ENCODE peak calls at places on chromosomes 3 and 15, in four cellular contexts. U is CD8-positive, alpha-beta T cell; Q is neural crest cell; M is SK-N-SH. V is an unnamed sample.

GRCh38 chr15:38389924-38390542 is 63.9 kb upstream of the FAM98B start:
- DNase-seq in U (peak; percentile 44), M (peak; percentile 51), Q (peak; percentile 66), V (peak; percentile 59)

GRCh38 chr3:101868534-101869464 is 19.5 kb downstream of the NFKBIZ start:
- DNase-seq in M (no peak), Q (no peak), U (no peak), V (no peak)

GRCh38 chr15:25410649-25411048 is 28.2 kb downstream of the UBE3A start:
- DNase-seq in M (no peak), U (no peak), Q (no peak), V (no peak)

GRCh38 chr15:60272623-60273022 is 125.2 kb downstream of the ANXA2 start:
- DNase-seq in Q (no peak), M (no peak), U (no peak), V (no peak)

GRCh38 chr3:31981206-31982181 is at the start of the genes OSBPL10 and ZNF860:
- DNase-seq in Q (no peak), M (peak; percentile 74), U (no peak), V (peak; percentile 46)

GRCh38 chr15:67196672-67197363 is 57.6 kb downstream of the AAGAB start:
- DNase-seq in U (no peak), Q (no peak), M (no peak), V (no peak)

GRCh38 chr3:172341482-172342059 is 106.7 kb downstream of the GHSR start:
- DNase-seq in Q (no peak), U (no peak), M (peak; percentile 54), V (no peak)

GRCh38 chr3:114539525-114539924 is 245.7 kb downstream of the TIGIT start:
- DNase-seq in M (no peak), Q (no peak), U (no peak), V (no peak)

GRCh38 chr3:129621626-129622417 is 15.3 kb upstream of the PLXND1 start:
- DNase-seq in Q (no peak), M (peak; percentile 64), U (no peak), V (no peak)

GRCh38 chr3:123076496-123077418 is 9.9 kb downstream of the PDIA5 start:
- DNase-seq in M (peak; percentile 45), U (no peak), Q (no peak), V (no peak)

GRCh38 chr3:144189044-144189443 is 217.4 kb downstream of the DIPK2A start:
- DNase-seq in M (no peak), U (no peak), Q (no peak), V (no peak)

GRCh38 chr3:55607844-55608243 is 120.7 kb upstream of the WNT5A start:
- DNase-seq in U (no peak), M (no peak), Q (no peak), V (no peak)

GRCh38 chr15:77178421-77178820 is 107.5 kb upstream of the TSPAN3 start:
- DNase-seq in Q (no peak), M (no peak), U (no peak), V (no peak)

GRCh38 chr3:170644711-170645110 is 58.8 kb upstream of the SLC7A14 start:
- DNase-seq in Q (no peak), U (no peak), M (peak; percentile 44), V (no peak)

GRCh38 chr15:78302579-78302978 is 3.2 kb upstream of the SKIC8 start:
- DNase-seq in U (no peak), M (no peak), Q (no peak), V (no peak)

GRCh38 chr3:48700750-48701405 is 15.2 kb upstream of the NCKIPSD start:
- DNase-seq in U (no peak), M (no peak), Q (no peak), V (no peak)

GRCh38 chr3:17645074-17645698 is 97.2 kb downstream of the TBC1D5 start:
- DNase-seq in M (peak; percentile 28), Q (peak; percentile 25), U (no peak), V (no peak)

GRCh38 chr3:54621181-54621580 is 306.7 kb downstream of the LRTM1 start:
- DNase-seq in M (peak; percentile 78), Q (no peak), U (no peak), V (no peak)

GRCh38 chr3:155065537-155065936 is 14.6 kb upstream of the MME start:
- DNase-seq in M (no peak), U (no peak), Q (no peak), V (no peak)

GRCh38 chr15:59531066-59531465 is 80.5 kb upstream of the GCNT3 start:
- DNase-seq in Q (no peak), U (no peak), M (no peak), V (no peak)

GRCh38 chr3:78725703-78726246 is 1042.0 kb downstream of the ROBO1 start:
- DNase-seq in U (no peak), Q (no peak), M (no peak), V (no peak)

GRCh38 chr3:142243134-142243533 is 17.7 kb upstream of the GK5 start:
- DNase-seq in M (no peak), U (no peak), Q (no peak), V (no peak)
- TF ChIP-seq CTCF in M (no peak), U (no peak), Q (no peak), V (no peak)

GRCh38 chr3:12707425-12707824 is 43.5 kb upstream of the RAF1 start:
- DNase-seq in U (no peak), M (no peak), Q (no peak), V (no peak)

GRCh38 chr3:12710062-12710461 is 46.1 kb upstream of the RAF1 start:
- DNase-seq in U (no peak), Q (no peak), M (no peak), V (no peak)

GRCh38 chr3:12709334-12709733 is 45.4 kb upstream of the RAF1 start:
- DNase-seq in M (no peak), U (no peak), Q (no peak), V (no peak)

GRCh38 chr3:12706504-12707253 is 42.8 kb upstream of the RAF1 start:
- DNase-seq in M (peak; percentile 73), U (peak; percentile 34), Q (peak; percentile 31), V (peak; percentile 25)

DNA sequence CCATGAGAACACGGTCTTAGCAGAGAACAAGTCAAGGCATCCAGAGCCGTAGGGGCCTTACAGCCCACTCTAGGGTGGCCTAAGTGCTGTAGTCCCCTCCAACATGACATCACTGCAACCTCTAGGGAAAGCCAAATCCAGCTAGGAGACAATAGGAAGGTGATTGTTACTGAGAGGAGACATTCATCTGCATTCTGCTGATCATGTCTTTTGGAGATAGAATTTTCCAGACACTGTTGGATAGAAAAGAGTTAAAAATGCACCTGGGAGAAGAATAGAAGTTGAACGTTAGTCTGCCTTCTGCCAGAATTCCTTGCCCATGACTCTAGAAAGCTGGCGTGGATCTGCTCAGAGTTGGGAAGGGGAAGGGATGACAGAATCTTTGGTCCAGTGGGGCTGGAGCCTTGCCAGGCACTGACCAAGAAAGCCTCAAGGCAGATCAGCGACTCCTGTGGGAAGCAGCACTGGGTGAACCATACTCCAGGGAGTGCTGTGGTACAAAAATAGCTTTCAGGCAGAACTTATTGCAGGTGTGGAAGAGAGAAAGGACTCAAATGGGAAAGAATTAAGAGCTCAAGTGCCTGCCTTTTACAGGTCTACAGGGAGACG is 44.8 kb upstream of the RAF1 start:
- DNase-seq in M (no peak), U (no peak), Q (no peak), V (no peak)
- TF ChIP-seq CTCF in M (peak; percentile 32), U (no peak), Q (no peak), V (no peak)

DNA sequence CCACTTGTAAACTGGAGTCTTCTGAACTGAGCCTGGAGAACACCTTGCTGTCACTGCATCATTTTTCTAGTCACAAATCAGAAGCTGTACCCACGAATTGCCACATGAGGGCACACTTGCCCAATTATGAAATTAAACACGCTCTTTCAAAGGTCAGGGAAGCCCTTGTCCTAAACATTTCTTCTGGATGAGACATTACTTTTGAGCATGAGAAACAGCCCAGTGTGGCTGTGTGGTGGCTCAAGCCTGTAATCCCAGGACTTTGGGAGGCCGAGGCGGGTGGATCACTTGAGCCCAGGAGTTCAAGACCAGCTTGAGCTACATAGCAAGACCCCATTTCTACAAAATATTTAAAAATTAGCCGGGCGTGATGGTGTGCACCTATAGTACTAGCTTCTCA is 27.5 kb upstream of the CFAP161 start:
- DNase-seq in U (no peak), Q (peak; percentile 51), M (peak; percentile 70), V (no peak)
- TF ChIP-seq CTCF in U (peak; percentile 69), Q (peak; percentile 83), M (peak; percentile 81), V (peak; percentile 78)

DNA sequence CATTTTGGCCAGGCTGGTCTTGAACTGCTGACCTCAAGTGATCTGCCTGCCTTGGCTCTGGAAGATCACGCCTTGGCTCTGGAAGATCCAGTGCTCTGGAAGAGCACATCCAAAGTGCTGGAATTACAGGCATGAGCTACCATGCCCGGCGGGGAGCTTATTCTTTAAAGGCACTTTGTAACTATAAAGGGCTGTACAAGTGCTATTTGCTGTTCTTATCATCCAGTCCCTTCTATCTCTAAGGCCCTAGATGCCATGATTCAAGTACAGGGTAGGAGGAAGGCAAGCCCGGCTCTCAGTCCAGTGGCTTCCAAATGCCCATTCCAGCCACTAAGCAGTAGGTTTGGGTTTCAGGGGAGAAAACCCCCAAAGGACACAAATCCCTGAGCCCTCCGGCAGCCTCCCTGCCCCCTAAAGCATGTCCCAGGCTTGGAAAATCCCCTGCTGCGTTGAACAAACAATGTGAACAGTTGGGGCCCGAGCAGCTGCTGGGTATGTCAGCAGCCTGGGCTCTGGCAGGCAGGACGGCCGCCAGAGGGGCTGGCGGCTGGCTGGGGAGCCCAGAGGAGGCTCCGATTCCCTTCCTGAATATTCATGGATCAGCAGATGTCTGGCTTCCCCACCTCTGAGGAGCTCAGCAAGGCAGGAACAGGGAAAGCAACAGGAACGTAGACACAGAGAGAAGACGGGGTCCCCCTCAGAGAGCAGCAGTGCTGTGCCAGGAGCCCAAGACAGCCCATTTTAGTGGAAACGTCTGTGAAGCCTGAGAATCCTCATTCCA is 7.7 kb downstream of the IGDCC4 start:
- DNase-seq in Q (peak; percentile 40), U (no peak), M (no peak), V (no peak)
- TF ChIP-seq CTCF in Q (no peak), U (no peak), M (no peak), V (peak; percentile 11)

DNA sequence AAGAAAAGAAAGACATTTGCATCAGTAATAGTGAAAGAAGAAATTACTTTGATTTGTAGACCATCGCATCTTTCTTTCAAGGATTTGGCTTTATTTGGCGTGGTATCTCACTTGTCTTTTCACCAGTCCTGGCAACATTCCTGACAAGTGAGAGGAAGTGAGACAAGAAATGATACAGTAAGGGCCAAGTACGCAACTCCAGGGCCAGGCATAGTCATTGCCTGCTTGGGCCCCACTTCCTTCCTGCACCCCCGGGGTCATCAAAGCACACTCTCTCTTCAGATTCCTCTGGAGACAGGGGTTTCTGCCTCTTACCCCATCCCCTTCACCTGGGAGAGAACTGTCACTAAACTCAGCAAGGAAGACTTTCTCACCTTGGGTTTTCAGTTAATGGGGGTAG is 55.1 kb downstream of the CD47 start:
- DNase-seq in U (no peak), Q (no peak), M (no peak), V (no peak)
- TF ChIP-seq CTCF in U (no peak), Q (no peak), M (no peak), V (no peak)